ENCODE peak calls at places on chromosomes 7 and 10, in ten cellular contexts. V, E, T, J, M, N, S, R, Y and P are unnamed samples. For H3K4me1 and H3K27me3, the result is how much of the 10 kb centered on the place peaks cover.

GRCh38 chr10:110530131-110530831 is 32.6 kb downstream of the DUSP5 start:
- DNase-seq in V (peak), E (peak), T (peak), J (peak), M (peak), N (peak), S (peak), R (peak), Y (peak), P (peak)

GRCh38 chr7:149620961-149621360 is 123.4 kb upstream of the ZNF746 start:
- DNase-seq in V (no peak), E (no peak), T (no peak), J (no peak), M (no peak), N (peak), S (no peak), R (no peak), Y (no peak), P (no peak)

GRCh38 chr10:132701846-132702190 is 84.1 kb downstream of the NKX6-2 start:
- DNase-seq in V (no peak), E (no peak), T (no peak), J (no peak), M (no peak), N (no peak), S (no peak), R (no peak), Y (no peak), P (no peak)

GRCh38 chr7:117686311-117686935 is 186.8 kb downstream of the CTTNBP2 start:
- DNase-seq in V (no peak), E (no peak), T (no peak), J (no peak), M (no peak), N (no peak), S (no peak), R (no peak), Y (no peak), P (no peak)

GRCh38 chr7:124791876-124792446 is 26.4 kb upstream of the GPR37 start:
- DNase-seq in V (no peak), E (no peak), T (no peak), J (no peak), M (no peak), N (no peak), S (no peak), R (no peak), Y (no peak), P (no peak)

GRCh38 chr10:102630663-102631062 is 13.6 kb upstream of the TRIM8 start:
- DNase-seq in V (no peak), E (no peak), T (no peak), J (no peak), M (no peak), N (no peak), S (no peak), R (no peak), Y (no peak), P (no peak)

GRCh38 chr7:114539575-114539974 is 125.0 kb downstream of the FOXP2 start:
- DNase-seq in V (no peak), E (no peak), T (no peak), J (no peak), M (peak), N (no peak), S (no peak), R (peak), Y (no peak), P (no peak)

GRCh38 chr10:77355844-77356243 is 281.8 kb downstream of the KCNMA1 start:
- DNase-seq in V (peak), E (no peak), T (no peak), J (no peak), M (no peak), N (no peak), S (no peak), R (peak), Y (no peak), P (no peak)

GRCh38 chr10:81177651-81178244 is 640.0 kb downstream of the SH2D4B start:
- DNase-seq in V (no peak), E (no peak), T (no peak), J (no peak), M (no peak), N (no peak), S (no peak), R (no peak), Y (no peak), P (no peak)

GRCh38 chr7:1677206-1678069 is 7.4 kb downstream of the ELFN1 start:
- DNase-seq in V (no peak), E (no peak), T (no peak), J (no peak), M (no peak), N (peak), S (no peak), R (no peak), Y (no peak), P (no peak)

GRCh38 chr7:132759482-132760240 is 183.4 kb upstream of the PLXNA4 start:
- DNase-seq in V (no peak), E (no peak), T (no peak), J (no peak), M (no peak), N (no peak), S (no peak), R (no peak), Y (no peak), P (no peak)

GRCh38 chr10:70335246-70335613 is 47.2 kb downstream of the LRRC20 start:
- DNase-seq in V (no peak), E (no peak), T (no peak), J (no peak), M (no peak), N (no peak), S (peak), R (peak), Y (no peak), P (peak)

GRCh38 chr10:16509996-16510395 is 11.7 kb downstream of the C1QL3 start:
- DNase-seq in V (no peak), E (no peak), T (no peak), J (no peak), M (no peak), N (no peak), S (no peak), R (peak), Y (no peak), P (no peak)

GRCh38 chr10:113055458-113055857 is 105.4 kb downstream of the TCF7L2 start:
- DNase-seq in V (no peak), E (no peak), T (no peak), J (no peak), M (no peak), N (no peak), S (no peak), R (no peak), Y (no peak), P (no peak)
- H3K4me1 ChIP-seq in V (under half), E (under half), T (under half), J (under half), M (half or more), N (under half), S (half or more), R (half or more), Y (under half), P (under half)

GRCh38 chr10:3090388-3090787 is 23.0 kb downstream of the PFKP start:
- DNase-seq in V (peak), E (no peak), T (no peak), J (no peak), M (no peak), N (no peak), S (no peak), R (no peak), Y (no peak), P (no peak)
- H3K27ac ChIP-seq in V (peak), E (peak), T (peak), J (no peak), M (no peak), N (peak), S (peak), R (peak), Y (no peak), P (no peak)

GRCh38 chr10:79449181-79450146 is 4.0 kb upstream of the ZCCHC24 start:
- DNase-seq in V (no peak), E (no peak), T (no peak), J (peak), M (peak), N (peak), S (no peak), R (no peak), Y (no peak), P (no peak)

GRCh38 chr10:79452174-79452611 is 6.8 kb upstream of the ZCCHC24 start:
- DNase-seq in V (peak), E (no peak), T (no peak), J (no peak), M (no peak), N (no peak), S (no peak), R (peak), Y (no peak), P (no peak)

GRCh38 chr10:79448732-79449049 is 3.3 kb upstream of the ZCCHC24 start:
- DNase-seq in V (no peak), E (no peak), T (no peak), J (no peak), M (no peak), N (no peak), S (no peak), R (no peak), Y (no peak), P (no peak)

GRCh38 chr10:79453392-79453791 is 8.0 kb upstream of the ZCCHC24 start:
- DNase-seq in V (no peak), E (no peak), T (no peak), J (no peak), M (no peak), N (no peak), S (no peak), R (no peak), Y (no peak), P (no peak)

DNA sequence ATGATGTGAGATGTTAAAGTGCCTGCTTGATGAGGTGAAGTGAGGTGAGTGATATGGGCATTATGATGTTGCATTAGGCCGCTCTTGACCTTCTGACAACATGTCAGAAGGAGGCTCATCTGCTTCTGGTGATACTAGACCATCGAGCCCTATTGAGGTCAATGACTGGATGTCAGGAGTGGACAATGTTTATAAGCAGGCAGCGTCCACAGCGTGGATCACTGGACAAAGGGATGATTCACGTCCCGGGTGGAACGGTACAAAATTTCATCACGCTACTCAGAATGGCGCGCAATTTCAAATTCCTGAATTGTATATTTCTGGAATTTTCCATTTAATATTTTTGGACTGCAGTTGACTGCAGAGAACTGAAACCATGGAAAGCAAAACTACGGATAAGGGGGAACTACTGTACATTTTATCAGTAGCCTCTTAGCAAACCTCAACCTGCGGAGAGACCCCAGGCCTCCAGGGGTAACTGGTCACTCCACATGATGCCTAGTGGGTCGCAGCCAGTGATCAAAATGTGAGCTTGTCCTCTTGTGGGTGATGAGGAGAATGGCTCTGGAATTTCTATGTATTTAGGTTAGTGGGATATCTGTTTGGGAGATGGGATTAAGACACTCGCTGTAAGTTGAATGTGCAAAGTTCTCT is 5.7 kb upstream of the ZCCHC24 start:
- DNase-seq in V (no peak), E (no peak), T (no peak), J (no peak), M (no peak), N (no peak), S (no peak), R (no peak), Y (no peak), P (no peak)
- H3K27me3 ChIP-seq in V (under half), E (under half), T (under half), J (under half), M (under half), N (under half), S (under half), R (under half), Y (under half), P (under half)

GRCh38 chr10:71551970-71552369 is 155.2 kb downstream of the CDH23 start:
- DNase-seq in V (no peak), E (no peak), T (no peak), J (no peak), M (no peak), N (no peak), S (no peak), R (no peak), Y (no peak), P (no peak)
- H3K4me1 ChIP-seq in V (under half), E (under half), T (under half), J (under half), M (under half), N (under half), S (under half), R (under half), Y (under half), P (under half)

GRCh38 chr10:4181075-4181474 is 396.1 kb upstream of the KLF6 start:
- DNase-seq in V (no peak), E (peak), T (no peak), J (no peak), M (no peak), N (no peak), S (no peak), R (no peak), Y (no peak), P (no peak)
- H3K27ac ChIP-seq in V (no peak), E (peak), T (peak), J (no peak), M (no peak), N (no peak), S (no peak), R (no peak), Y (no peak), P (no peak)

GRCh38 chr10:8035641-8036520 is 18.6 kb upstream of the GATA3 start:
- DNase-seq in V (no peak), E (no peak), T (no peak), J (no peak), M (peak), N (no peak), S (no peak), R (no peak), Y (no peak), P (no peak)

GRCh38 chr10:8036521-8037198 is 17.8 kb upstream of the GATA3 start:
- DNase-seq in V (no peak), E (no peak), T (no peak), J (no peak), M (peak), N (no peak), S (no peak), R (no peak), Y (no peak), P (no peak)

GRCh38 chr10:8034666-8035640 is 19.5 kb upstream of the GATA3 start:
- DNase-seq in V (peak), E (no peak), T (no peak), J (no peak), M (peak), N (no peak), S (no peak), R (no peak), Y (no peak), P (no peak)

GRCh38 chr10:8032558-8032957 is 21.9 kb upstream of the GATA3 start:
- DNase-seq in V (no peak), E (no peak), T (no peak), J (no peak), M (no peak), N (no peak), S (no peak), R (no peak), Y (no peak), P (no peak)

DNA sequence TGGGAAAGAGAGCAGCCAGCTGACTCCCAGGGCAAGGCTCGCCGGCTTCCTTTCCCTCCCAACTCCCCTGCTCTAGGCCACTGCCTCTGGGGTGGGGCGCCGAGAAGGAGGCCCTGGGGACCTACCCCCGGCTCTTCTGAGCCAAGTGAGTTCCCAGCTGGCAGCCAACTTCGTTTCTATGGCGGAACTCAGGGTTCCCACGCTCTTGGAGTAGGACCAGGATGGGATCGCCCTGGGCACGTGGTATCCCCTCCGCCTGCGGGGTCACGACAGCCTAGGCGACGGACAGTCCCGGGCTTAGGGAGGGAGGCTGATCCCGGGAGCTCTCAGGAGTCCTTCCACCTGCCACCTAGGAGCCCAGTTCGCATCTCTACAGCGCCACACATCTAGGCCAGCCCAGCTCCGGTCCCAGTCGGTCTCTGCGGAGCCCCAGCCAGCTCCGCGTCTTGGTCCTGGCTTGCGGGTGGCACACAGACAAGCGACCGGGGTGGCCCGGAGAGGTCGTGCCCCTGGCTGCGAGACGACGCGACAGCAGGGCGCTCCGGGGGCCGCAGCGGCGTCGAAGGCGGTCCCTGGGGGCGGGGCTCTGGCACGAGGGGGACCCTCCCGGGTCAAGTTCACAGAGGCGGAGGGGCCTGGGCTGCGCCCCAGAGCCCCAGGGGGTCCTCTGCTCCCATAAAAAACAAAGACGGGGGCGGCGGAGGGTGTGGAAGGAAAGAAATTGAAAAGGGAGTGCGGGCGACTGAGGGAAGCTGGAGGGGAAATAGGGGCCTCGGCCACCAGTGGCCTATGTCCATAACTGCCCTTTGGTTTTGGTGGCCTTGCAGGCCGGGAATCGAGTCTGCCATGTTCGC is 20.4 kb upstream of the GATA3 start:
- DNase-seq in V (no peak), E (no peak), T (no peak), J (no peak), M (peak), N (no peak), S (no peak), R (no peak), Y (peak), P (no peak)
- H3K27me3 ChIP-seq in V (half or more), E (half or more), T (under half), J (half or more), M (half or more), N (under half), S (half or more), R (half or more), Y (half or more), P (half or more)